ENCODE peak calls at places on chromosomes 6 and 20, in ten cellular contexts. J is stomach, V is HL-60, Z is SK-N-SH, X is HCT116, A is spleen, T is H1, G is prostate gland, E is breast epithelium, O is GM23338. B is an unnamed sample.

GRCh38 chr6:1636971-1637871 is 27.5 kb downstream of the FOXC1 start:
- DNase-seq in T (no peak), E (no peak), G (no peak), O (no peak), Z (no peak), A (no peak), J (peak; percentile 60), X (no peak), V (no peak), B (no peak)

GRCh38 chr6:20711518-20711917 is 177.3 kb downstream of the CDKAL1 start:
- DNase-seq in O (no peak), X (no peak), J (no peak), Z (no peak), A (no peak), G (no peak), T (no peak), E (no peak), V (no peak), B (no peak)

GRCh38 chr6:27630727-27631613 is 158.1 kb upstream of the ZNF184 start:
- DNase-seq in Z (peak; percentile 52), J (no peak), X (peak; percentile 44), O (peak; percentile 92), E (no peak), G (peak; percentile 5), A (no peak), V (peak; percentile 58), T (peak; percentile 82), B (peak; percentile 83)

GRCh38 chr6:21526974-21527373 is 66.6 kb upstream of the SOX4 start:
- DNase-seq in O (no peak), A (no peak), G (no peak), E (no peak), J (no peak), V (no peak), T (no peak), X (no peak), Z (no peak), B (no peak)

GRCh38 chr6:76703285-76703684 is 630.8 kb upstream of the IMPG1 start:
- DNase-seq in X (no peak), G (no peak), T (no peak), E (no peak), V (no peak), O (no peak), A (no peak), J (no peak), Z (no peak), B (no peak)

GRCh38 chr20:59830107-59831023 is 103.1 kb downstream of the SYCP2 start:
- DNase-seq in G (no peak), X (no peak), V (no peak), E (no peak), A (peak; percentile 54), J (no peak), O (no peak), T (no peak), Z (peak; percentile 3), B (no peak)

GRCh38 chr20:4295226-4295625 is 279.9 kb upstream of the RNF24 start:
- DNase-seq in V (no peak), G (no peak), J (no peak), X (no peak), Z (no peak), E (no peak), O (no peak), A (no peak), T (no peak), B (no peak)

GRCh38 chr20:13772529-13772928 is 12.2 kb downstream of the ESF1 start:
- DNase-seq in E (no peak), Z (no peak), J (no peak), T (no peak), V (no peak), X (no peak), A (no peak), G (no peak), O (no peak), B (no peak)

GRCh38 chr6:36120979-36121706 is 9.2 kb upstream of the MAPK13 start:
- DNase-seq in T (no peak), G (peak; percentile 78), X (no peak), J (peak; percentile 67), V (peak; percentile 82), O (peak; percentile 34), E (peak; percentile 81), A (peak; percentile 94), Z (no peak), B (no peak)

GRCh38 chr6:21678990-21679389 is 85.4 kb downstream of the SOX4 start:
- DNase-seq in T (no peak), Z (no peak), J (no peak), G (no peak), X (no peak), E (no peak), V (no peak), A (no peak), O (no peak), B (no peak)

GRCh38 chr6:168035098-168035660 is 37.7 kb downstream of the KIF25 start:
- DNase-seq in X (no peak), J (peak; percentile 45), G (peak; percentile 24), A (peak; percentile 81), E (no peak), Z (peak; percentile 90), T (peak; percentile 54), V (no peak), O (peak; percentile 94), B (peak; percentile 82)

GRCh38 chr20:35796556-35796955 is 24.7 kb downstream of the PHF20 start:
- DNase-seq in V (peak; percentile 29), X (no peak), T (no peak), G (no peak), E (no peak), Z (no peak), O (no peak), J (no peak), A (no peak), B (no peak)

GRCh38 chr6:50135968-50136367 is 86.2 kb upstream of the DEFB112 start:
- DNase-seq in V (no peak), Z (no peak), T (no peak), A (no peak), J (no peak), X (no peak), G (no peak), O (no peak), E (no peak), B (no peak)

DNA sequence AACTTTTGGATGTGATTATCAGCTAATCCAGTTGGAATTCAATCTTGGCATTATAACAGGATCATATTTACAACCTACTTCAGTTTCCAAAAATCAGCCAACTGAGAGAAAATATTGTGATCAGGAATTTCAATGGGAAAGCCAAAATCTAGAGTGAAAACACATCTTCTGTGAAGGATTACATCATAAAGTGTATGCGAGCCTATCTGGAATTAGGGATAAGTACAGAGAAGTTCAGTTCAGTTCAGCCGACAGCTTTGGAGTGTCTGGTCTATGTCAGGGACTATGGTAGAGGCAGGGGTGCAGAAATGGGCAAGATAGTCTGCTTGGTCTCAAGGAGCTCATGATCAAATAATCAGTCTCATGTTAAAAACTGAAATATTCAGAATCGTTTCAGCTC is 12.3 kb upstream of the PRIM2 start:
- DNase-seq in V (no peak), E (no peak), J (no peak), A (no peak), O (no peak), Z (no peak), X (no peak), T (no peak), G (no peak), B (no peak)
- TF ChIP-seq POLR2AphosphoS5 in V (no peak), E (no peak), J (peak; percentile 28), A (no peak), O (no peak), Z (peak; percentile 41), X (no peak), T (no peak), G (no peak), B (no peak)

GRCh38 chr6:29708432-29709177 is 14.6 kb upstream of the HLA-F start:
- DNase-seq in O (no peak), Z (no peak), E (no peak), V (no peak), X (no peak), J (peak; percentile 34), A (no peak), G (no peak), T (no peak), B (no peak)
- TF ChIP-seq POLR2AphosphoS5 in O (no peak), Z (no peak), E (no peak), V (no peak), X (no peak), J (peak; percentile 9), A (peak; percentile 89), G (no peak), T (no peak), B (no peak)

DNA sequence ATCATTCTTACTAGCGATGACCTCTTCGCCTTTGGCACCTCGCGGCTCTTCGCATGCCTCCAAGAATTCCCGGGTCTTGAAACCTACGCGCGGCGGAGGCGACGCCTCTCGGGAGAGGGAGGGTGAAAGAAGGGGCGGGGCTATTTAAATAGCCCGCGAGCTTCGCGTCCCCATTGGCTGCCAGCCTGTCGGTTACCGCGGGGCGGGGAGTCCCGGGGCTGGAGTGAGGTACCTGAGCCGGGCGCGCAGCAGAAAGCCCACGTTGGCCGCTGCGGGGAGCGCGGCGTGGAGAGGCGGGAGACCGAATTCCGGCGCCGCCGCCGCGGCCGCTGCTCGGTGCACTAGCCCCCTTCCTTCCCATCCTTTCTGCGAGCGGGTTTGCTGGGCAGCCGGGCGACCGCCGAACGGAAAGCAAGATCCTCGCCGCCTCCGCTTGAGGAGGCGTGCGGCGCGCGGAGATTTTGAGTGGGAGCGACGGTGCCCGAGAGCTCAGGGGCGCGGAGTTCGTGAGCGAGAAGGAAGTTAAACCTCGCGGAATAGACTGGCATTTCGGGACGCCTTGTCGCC is at the start of gene BMP6:
- DNase-seq in G (peak; percentile 85), O (peak; percentile 99), E (peak; percentile 81), V (peak; percentile 78), T (peak; percentile 83), J (peak; percentile 90), X (peak; percentile 71), Z (peak; percentile 90), A (peak; percentile 95), B (peak; percentile 26)
- TF ChIP-seq POLR2AphosphoS5 in G (peak; percentile 82), O (peak; percentile 50), E (no peak), V (no peak), T (no peak), J (peak; percentile 10), X (no peak), Z (no peak), A (peak; percentile 31), B (peak; percentile 53)

GRCh38 chr6:40854592-40854991 is 184.4 kb downstream of the UNC5CL start:
- DNase-seq in T (no peak), Z (no peak), V (no peak), J (no peak), X (no peak), A (no peak), E (no peak), O (no peak), G (no peak), B (no peak)

GRCh38 chr6:40855481-40855880 is 183.5 kb downstream of the UNC5CL start:
- DNase-seq in O (no peak), V (no peak), J (no peak), A (no peak), X (no peak), Z (no peak), G (no peak), E (no peak), T (no peak), B (no peak)

GRCh38 chr6:40856271-40856670 is 182.8 kb downstream of the UNC5CL start:
- DNase-seq in A (no peak), G (no peak), T (no peak), J (no peak), Z (no peak), E (no peak), V (no peak), X (no peak), O (no peak), B (no peak)

DNA sequence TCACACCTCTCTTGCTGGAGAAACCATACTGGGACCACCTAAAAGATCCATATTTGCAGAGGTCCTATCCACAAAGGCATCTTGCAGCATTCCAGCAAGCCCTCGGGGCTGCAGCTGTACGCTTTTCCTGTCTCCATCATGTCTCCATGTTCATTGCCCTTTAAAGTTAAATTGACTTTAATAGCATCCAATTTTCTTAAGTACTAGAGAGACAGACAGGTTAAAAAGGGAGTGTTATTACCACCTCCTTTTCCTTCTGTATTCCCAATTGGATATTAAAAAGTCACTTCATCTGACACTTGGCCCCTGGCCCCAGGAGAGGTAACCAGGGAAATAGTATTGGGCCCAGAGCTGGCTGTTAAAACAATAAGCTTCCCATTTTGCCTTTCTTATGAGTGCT is 178.6 kb downstream of the UNC5CL start:
- DNase-seq in T (no peak), G (no peak), Z (no peak), A (no peak), O (no peak), X (no peak), E (no peak), V (no peak), J (no peak), B (no peak)
- TF ChIP-seq POLR2AphosphoS5 in T (no peak), G (no peak), Z (no peak), A (no peak), O (no peak), X (no peak), E (no peak), V (no peak), J (no peak), B (no peak)